ENCODE peak calls at places on chromosome 19, in eight cellular contexts. M is left lung; G is upper lobe of right lung; L is astrocyte of the spinal cord; T is fibroblast of mammary gland; K is GM23338; W is nephron progenitor cell; E is CD4-positive, alpha-beta T cell. U is an unnamed sample.

GRCh38 chr19:52336976-52337375 is 933 bp downstream of the ZNF610 start:
- DNase-seq in T (peak; percentile 9), K (peak; percentile 30), G (no peak), M (no peak), W (peak; percentile 16), E (no peak), L (no peak), U (no peak)

GRCh38 chr19:535017-535835 is 3.7 kb downstream of the CDC34 start:
- DNase-seq in W (no peak), L (no peak), G (no peak), M (no peak), T (peak; percentile 23), K (no peak), E (no peak), U (no peak)

GRCh38 chr19:56927791-56928207 is 87.3 kb upstream of the PEG3 start:
- DNase-seq in L (no peak), W (no peak), T (no peak), M (no peak), G (no peak), K (no peak), E (no peak), U (no peak)

GRCh38 chr19:43524922-43525835 is 1.8 kb downstream of the ETHE1 start:
- DNase-seq in K (peak; percentile 74), G (peak; percentile 85), T (peak; percentile 29), L (peak; percentile 22), E (no peak), W (peak; percentile 36), M (peak; percentile 85), U (no peak)

GRCh38 chr19:4550479-4551050 is 8.9 kb downstream of the SEMA6B start:
- DNase-seq in L (no peak), M (no peak), W (no peak), T (no peak), G (no peak), E (no peak), K (no peak), U (no peak)

GRCh38 chr19:33815410-33816340 is 19.0 kb downstream of the KCTD15 start:
- DNase-seq in L (peak; percentile 33), M (no peak), E (no peak), T (peak; percentile 35), K (no peak), W (no peak), G (peak; percentile 26), U (no peak)

GRCh38 chr19:47663435-47663910 is 49.7 kb upstream of the EHD2 start:
- DNase-seq in M (no peak), K (no peak), W (no peak), T (peak; percentile 95), E (no peak), G (no peak), L (peak; percentile 96), U (no peak)

GRCh38 chr19:12782424-12783225 is 7.3 kb upstream of the HOOK2 start:
- DNase-seq in M (peak; percentile 97), W (peak; percentile 79), T (peak; percentile 82), L (peak; percentile 84), G (peak; percentile 96), K (peak; percentile 55), E (peak; percentile 98), U (peak; percentile 62)

DNA sequence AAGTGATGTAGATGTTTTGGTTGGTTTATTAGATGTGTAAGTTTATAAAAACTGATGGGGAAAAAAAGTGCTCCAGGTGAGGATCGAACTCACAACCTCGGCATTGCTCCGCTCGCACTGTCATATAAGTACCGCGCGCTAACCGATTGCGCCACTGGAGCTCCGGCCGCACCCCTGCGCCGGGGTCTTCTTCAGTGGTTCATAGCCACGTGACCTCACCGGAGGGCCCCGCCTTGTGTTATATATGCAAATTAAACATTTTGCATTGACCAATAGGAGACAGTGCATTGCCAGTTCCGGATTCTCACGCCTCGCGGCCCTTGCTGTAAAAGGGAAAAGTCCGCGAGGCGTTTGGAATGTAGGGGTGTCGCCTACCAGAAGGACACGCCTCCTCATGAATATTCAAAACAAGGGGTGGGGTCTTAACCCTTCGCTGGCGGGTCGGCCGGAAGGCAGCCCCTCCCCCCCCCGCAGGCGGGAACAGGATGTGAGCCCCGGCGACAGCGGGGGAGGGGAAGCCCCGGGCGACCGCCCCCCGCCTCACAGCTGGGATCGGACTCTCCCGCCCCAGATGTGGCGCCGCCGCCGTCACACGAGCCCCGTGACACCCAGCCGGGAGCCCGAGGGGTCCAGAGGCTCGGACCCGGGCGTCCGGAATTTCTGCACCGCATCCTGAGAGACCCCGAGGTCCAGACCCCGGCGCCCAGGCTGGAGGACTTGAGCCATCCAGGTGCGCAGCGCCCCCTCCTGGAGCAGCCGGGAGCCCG is at the start of gene PLEKHG2:
- DNase-seq in T (peak; percentile 99), K (peak; percentile 100), M (peak; percentile 95), E (peak; percentile 97), W (peak; percentile 99), G (peak; percentile 96), L (peak; percentile 100), U (peak; percentile 99)
- TF ChIP-seq CTCF in T (peak; percentile 51), K (peak; percentile 84), M (no peak), E (peak; percentile 80), W (no peak), G (peak; percentile 79), L (peak; percentile 82), U (peak; percentile 92)

GRCh38 chr19:41877490-41877876 is 404 bp downstream of the CD79A start:
- DNase-seq in K (no peak), M (no peak), G (no peak), T (no peak), E (no peak), L (no peak), W (no peak), U (no peak)

GRCh38 chr19:41879080-41879479 is 2.0 kb downstream of the CD79A start:
- DNase-seq in T (no peak), L (no peak), K (no peak), W (no peak), M (no peak), G (no peak), E (no peak), U (no peak)

GRCh38 chr19:41877916-41878905 is 1.1 kb downstream of the CD79A start:
- DNase-seq in K (no peak), T (no peak), M (no peak), G (no peak), W (no peak), E (no peak), L (no peak), U (no peak)

GRCh38 chr19:41880329-41880708 is 2.7 kb upstream of the ARHGEF1 start:
- DNase-seq in M (no peak), W (no peak), E (no peak), T (no peak), G (no peak), L (no peak), K (no peak), U (no peak)

GRCh38 chr19:41879670-41880328 is 2.7 kb downstream of the CD79A start:
- DNase-seq in T (no peak), W (no peak), G (no peak), K (no peak), M (no peak), L (no peak), E (no peak), U (no peak)
- TF ChIP-seq CTCF in T (no peak), W (no peak), G (no peak), K (no peak), M (no peak), L (no peak), E (no peak), U (no peak)

GRCh38 chr19:53867225-53868090 is at the start of gene MYADM:
- DNase-seq in K (peak; percentile 100), W (peak; percentile 100), L (peak; percentile 100), G (peak; percentile 98), E (peak; percentile 100), T (peak; percentile 97), M (peak; percentile 99), U (peak; percentile 98)

GRCh38 chr19:53865918-53866696 is 1.6 kb upstream of the MYADM start:
- DNase-seq in L (peak; percentile 72), W (peak; percentile 79), T (peak; percentile 45), K (peak; percentile 85), G (peak; percentile 82), M (peak; percentile 96), E (peak; percentile 51), U (peak; percentile 46)

GRCh38 chr19:53870485-53870844 is 2.8 kb downstream of the MYADM start:
- DNase-seq in E (no peak), K (no peak), T (no peak), L (no peak), M (peak; percentile 79), W (peak; percentile 15), G (no peak), U (no peak)

GRCh38 chr19:53868892-53869804 is 1.5 kb downstream of the MYADM start:
- DNase-seq in M (peak; percentile 97), T (peak; percentile 83), E (peak; percentile 84), L (peak; percentile 94), G (peak; percentile 95), K (peak; percentile 94), W (peak; percentile 89), U (peak; percentile 65)

DNA sequence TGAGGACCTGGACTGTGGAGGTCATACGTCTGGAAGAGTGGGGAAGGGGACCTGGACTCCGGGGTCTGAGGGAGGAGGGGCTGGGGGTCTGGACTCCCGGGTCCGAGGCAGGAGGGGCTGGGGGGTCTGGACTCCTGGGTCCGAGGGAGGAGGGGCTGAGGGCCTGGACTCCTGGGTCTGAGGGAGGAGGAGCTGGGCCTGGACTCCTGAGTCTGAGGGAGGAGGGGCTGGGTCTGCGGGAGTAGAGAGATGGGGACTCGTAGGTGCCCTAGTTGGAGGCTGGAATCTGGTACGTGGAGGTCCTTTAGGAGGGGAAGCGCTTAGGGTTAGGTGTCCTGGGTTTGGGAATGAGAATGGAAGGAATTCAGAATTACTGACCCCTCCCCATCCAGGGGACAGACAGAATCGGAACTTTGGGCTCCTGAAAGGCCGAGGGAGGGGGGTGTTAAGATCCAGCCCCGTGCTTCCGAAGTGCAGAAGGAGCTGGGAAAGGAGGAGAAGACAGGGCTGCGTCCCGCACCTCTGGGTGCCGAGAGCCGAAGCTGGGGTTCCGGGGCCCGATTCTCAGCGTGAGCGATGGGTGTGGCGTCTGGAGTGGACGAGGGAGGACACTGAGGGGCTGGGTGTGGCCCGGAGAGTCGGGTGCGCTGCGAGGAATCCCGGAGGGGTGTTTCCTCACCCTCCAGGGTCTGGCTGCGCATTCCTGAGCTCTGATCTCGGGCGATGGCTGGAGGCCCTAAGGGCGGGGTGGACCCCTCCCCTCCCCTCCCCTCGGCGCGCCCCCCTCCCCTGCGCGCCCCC is 608 bp downstream of the MYADM start:
- DNase-seq in K (peak; percentile 75), E (peak; percentile 45), T (peak; percentile 44), M (peak; percentile 92), L (peak; percentile 53), G (peak; percentile 84), W (peak; percentile 55), U (no peak)
- TF ChIP-seq CTCF in K (no peak), E (no peak), T (no peak), M (no peak), L (no peak), G (no peak), W (no peak), U (no peak)

DNA sequence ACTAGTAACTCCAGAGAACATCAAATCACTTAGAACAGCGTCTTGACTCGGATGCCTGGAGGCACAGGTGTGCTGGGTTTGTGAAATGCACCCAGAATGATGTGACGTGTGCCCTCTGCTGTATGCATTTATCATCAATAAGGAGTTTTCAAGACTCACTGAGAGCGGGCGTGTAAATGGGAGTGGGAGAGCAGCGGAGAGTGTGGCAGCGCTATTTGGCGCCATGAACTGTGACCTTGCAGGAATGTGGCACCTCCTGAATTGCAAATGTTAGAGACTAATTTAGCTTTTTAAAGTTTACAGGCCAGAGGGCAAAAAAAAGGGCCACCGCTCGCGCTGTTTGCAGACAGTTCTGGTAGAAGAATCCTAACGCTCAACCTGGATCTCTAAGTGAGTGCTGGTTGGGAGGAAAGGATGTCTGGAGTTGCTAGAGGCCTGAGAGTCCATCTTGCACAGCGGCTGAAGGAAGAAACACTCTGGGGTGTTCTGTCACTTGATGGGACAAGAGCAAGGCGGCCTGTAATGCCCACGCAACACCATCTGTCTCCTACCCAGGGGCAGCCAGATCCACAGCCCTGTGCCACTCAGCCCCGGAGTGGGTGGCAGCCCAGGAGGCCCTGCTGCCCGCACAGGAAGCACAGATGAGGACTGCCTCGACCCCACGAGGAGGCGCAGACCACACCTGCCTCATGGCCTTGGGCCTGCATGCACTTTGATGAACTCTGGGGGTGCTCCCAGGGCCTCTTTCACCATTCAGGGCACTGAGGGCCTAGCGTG is 19.7 kb downstream of the RANBP3 start:
- DNase-seq in W (no peak), K (no peak), E (no peak), G (no peak), T (no peak), L (no peak), M (no peak), U (no peak)
- TF ChIP-seq CTCF in W (no peak), K (no peak), E (no peak), G (no peak), T (no peak), L (no peak), M (no peak), U (no peak)